ENCODE peak calls at places on chromosomes 2 and 18, in six cellular contexts. C, L, I, Q, S and F are unnamed samples.

GRCh38 chr18:46264255-46264654 is 160.1 kb downstream of the HAUS1 start:
- DNase-seq in I (no peak), C (no peak), Q (no peak), S (no peak), L (no peak), F (no peak)

GRCh38 chr2:151552287-151552686 is 142.6 kb downstream of the RIF1 start:
- DNase-seq in L (no peak), C (no peak), S (no peak), I (no peak), Q (no peak), F (no peak)

GRCh38 chr18:36066001-36066400 is 1.4 kb downstream of the RPRD1A start:
- DNase-seq in Q (peak; percentile 27), I (no peak), C (no peak), S (no peak), L (no peak), F (no peak)

GRCh38 chr18:24014986-24015896 is 687 bp downstream of the TTC39C start:
- DNase-seq in C (peak; percentile 54), S (peak; percentile 76), Q (no peak), I (peak; percentile 59), L (peak; percentile 49), F (peak; percentile 40)

GRCh38 chr2:18559531-18559930 is 922 bp downstream of the RDH14 start:
- DNase-seq in S (no peak), C (no peak), L (no peak), I (no peak), Q (peak; percentile 19), F (peak; percentile 6)

GRCh38 chr2:71617266-71617665 is 163.9 kb downstream of the DYSF start:
- DNase-seq in I (no peak), L (no peak), Q (no peak), C (no peak), S (no peak), F (no peak)

GRCh38 chr18:3261035-3261392 is 919 bp upstream of the MYL12B start:
- DNase-seq in C (no peak), Q (no peak), I (no peak), L (no peak), S (no peak), F (no peak)

GRCh38 chr2:237546876-237547395 is 19.4 kb upstream of the PRLH start:
- DNase-seq in C (no peak), L (no peak), Q (no peak), I (no peak), S (no peak), F (no peak)

GRCh38 chr2:74554821-74555531 is 456 bp downstream of the DOK1 start:
- DNase-seq in Q (peak; percentile 69), C (peak; percentile 64), S (peak; percentile 75), L (peak; percentile 55), I (peak; percentile 52), F (no peak)

GRCh38 chr2:67463810-67464209 is 66.7 kb downstream of the ETAA1 start:
- DNase-seq in C (no peak), L (no peak), I (no peak), Q (peak; percentile 2), S (no peak), F (no peak)

GRCh38 chr2:149375801-149376349 is 45.5 kb downstream of the LYPD6 start:
- DNase-seq in S (no peak), I (no peak), L (no peak), Q (no peak), C (no peak), F (no peak)

GRCh38 chr2:36486546-36487044 is 111.4 kb downstream of the FEZ2 start:
- DNase-seq in Q (no peak), C (no peak), I (no peak), L (no peak), S (no peak), F (no peak)

GRCh38 chr2:222499226-222499625 is 74.9 kb downstream of the SGPP2 start:
- DNase-seq in I (no peak), C (no peak), S (no peak), L (no peak), Q (no peak), F (no peak)

GRCh38 chr2:232876071-232876977 is 6.3 kb downstream of the SNORC start:
- DNase-seq in S (no peak), L (no peak), I (no peak), C (peak; percentile 59), Q (no peak), F (peak; percentile 39)

GRCh38 chr2:50492452-50492851 is 539.5 kb downstream of the NRXN1 start:
- DNase-seq in Q (peak; percentile 58), C (peak; percentile 14), L (no peak), S (peak; percentile 76), I (no peak), F (peak; percentile 17)

GRCh38 chr2:176063958-176064357 is 19.8 kb downstream of the EVX2 start:
- DNase-seq in L (no peak), C (no peak), S (no peak), I (no peak), Q (no peak), F (no peak)

GRCh38 chr18:42328931-42329330 is 373.9 kb downstream of the PIK3C3 start:
- DNase-seq in L (no peak), Q (no peak), C (no peak), S (no peak), I (no peak), F (no peak)

GRCh38 chr2:239819974-239820555 is 205.1 kb downstream of the NDUFA10 start:
- DNase-seq in L (no peak), C (no peak), Q (no peak), I (no peak), S (peak; percentile 23), F (no peak)

GRCh38 chr2:240507778-240508251 is 50.0 kb downstream of the ANKMY1 start:
- DNase-seq in C (no peak), I (no peak), L (no peak), Q (no peak), S (no peak), F (peak; percentile 2)

GRCh38 chr2:35530615-35531135 is 824.9 kb upstream of the CRIM1 start:
- DNase-seq in Q (no peak), C (no peak), S (no peak), I (no peak), L (no peak), F (no peak)

GRCh38 chr2:85410584-85411404 is 628 bp upstream of the CAPG start:
- DNase-seq in Q (no peak), L (no peak), S (no peak), C (no peak), I (no peak), F (no peak)
- H3K4me3 ChIP-seq in Q (no peak overlapping the region), L (no peak overlapping the region), S (peak overlapping the region; percentile 79), C (peak overlapping the region; percentile 41), I (no peak overlapping the region), F (no peak overlapping the region)

GRCh38 chr2:157856157-157856455 is 20.0 kb downstream of the ACVR1 start:
- DNase-seq in L (no peak), I (no peak), S (no peak), Q (no peak), C (no peak), F (no peak)
- TF ChIP-seq CTCF in L (no peak), I (no peak), S (no peak), Q (no peak), C (no peak), F (no peak)

GRCh38 chr2:190350371-190350770 is 7.0 kb downstream of the INPP1 start:
- DNase-seq in C (no peak), Q (no peak), I (no peak), S (no peak), L (no peak), F (no peak)

GRCh38 chr2:190351955-190352354 is 8.6 kb downstream of the INPP1 start:
- DNase-seq in S (no peak), C (no peak), L (no peak), Q (peak; percentile 43), I (no peak), F (no peak)

GRCh38 chr2:190353537-190353899 is 10.1 kb downstream of the INPP1 start:
- DNase-seq in L (no peak), C (no peak), I (no peak), Q (no peak), S (no peak), F (no peak)

GRCh38 chr2:190354003-190354690 is 10.8 kb downstream of the INPP1 start:
- DNase-seq in C (no peak), S (no peak), Q (peak; percentile 76), I (no peak), L (no peak), F (no peak)

DNA sequence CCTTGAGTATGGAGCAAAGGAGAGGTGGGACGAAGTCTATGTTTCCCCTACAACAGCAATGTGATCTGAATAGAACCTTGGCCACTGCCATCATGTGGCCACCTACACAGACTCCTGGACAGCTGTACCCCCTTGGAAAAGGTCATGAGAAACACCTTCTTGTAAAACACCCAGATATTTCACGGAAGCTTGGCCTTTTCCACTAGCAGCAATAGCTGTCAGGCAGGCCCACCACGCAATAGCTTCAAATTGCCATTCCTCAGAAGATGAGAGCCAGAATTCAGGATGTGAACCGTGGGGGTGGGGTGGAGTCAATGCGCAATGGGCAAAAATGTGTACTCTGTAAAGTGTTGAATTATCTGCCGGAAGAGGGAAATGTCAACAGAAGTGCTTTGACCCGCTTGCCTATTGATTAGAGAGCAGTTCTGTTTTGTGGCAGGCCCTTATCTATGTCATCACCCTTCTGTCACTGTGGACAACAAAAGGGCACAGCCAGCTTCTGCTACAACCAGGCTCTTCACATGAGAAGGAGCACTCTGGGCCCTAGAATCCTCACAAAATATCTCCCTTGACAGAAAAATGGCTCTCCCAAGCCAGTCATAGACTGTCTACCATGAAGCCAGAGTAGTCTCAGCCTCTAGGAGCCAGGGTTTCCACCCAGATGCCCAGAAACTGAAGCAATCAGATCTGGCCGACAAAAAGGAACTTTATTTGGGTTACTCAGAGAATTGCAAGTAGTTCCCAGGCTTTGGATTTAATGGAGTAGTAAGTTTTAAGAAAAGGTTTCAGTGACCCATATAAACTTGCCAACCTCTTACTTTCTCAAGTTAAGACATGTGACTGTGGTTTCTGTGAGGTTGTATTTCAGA is 9.5 kb downstream of the INPP1 start:
- DNase-seq in L (no peak), S (no peak), C (no peak), I (peak; percentile 23), Q (peak; percentile 77), F (no peak)
- TF ChIP-seq POLR2A in L (no peak), S (no peak), C (no peak), I (no peak), Q (no peak), F (no peak)

GRCh38 chr18:13610517-13610916 is 115.8 kb downstream of the FAM210A start:
- DNase-seq in L (no peak), I (no peak), S (no peak), Q (no peak), C (no peak), F (no peak)

GRCh38 chr18:13612111-13612997 is 114.0 kb downstream of the FAM210A start:
- DNase-seq in I (no peak), Q (no peak), L (no peak), S (peak; percentile 61), C (peak; percentile 69), F (no peak)

GRCh38 chr18:13611616-13612110 is 114.7 kb downstream of the FAM210A start:
- DNase-seq in Q (no peak), S (peak; percentile 39), I (peak; percentile 50), L (no peak), C (no peak), F (no peak)

GRCh38 chr18:13613099-13613498 is 113.3 kb downstream of the FAM210A start:
- DNase-seq in I (no peak), L (no peak), Q (no peak), S (no peak), C (no peak), F (no peak)

DNA sequence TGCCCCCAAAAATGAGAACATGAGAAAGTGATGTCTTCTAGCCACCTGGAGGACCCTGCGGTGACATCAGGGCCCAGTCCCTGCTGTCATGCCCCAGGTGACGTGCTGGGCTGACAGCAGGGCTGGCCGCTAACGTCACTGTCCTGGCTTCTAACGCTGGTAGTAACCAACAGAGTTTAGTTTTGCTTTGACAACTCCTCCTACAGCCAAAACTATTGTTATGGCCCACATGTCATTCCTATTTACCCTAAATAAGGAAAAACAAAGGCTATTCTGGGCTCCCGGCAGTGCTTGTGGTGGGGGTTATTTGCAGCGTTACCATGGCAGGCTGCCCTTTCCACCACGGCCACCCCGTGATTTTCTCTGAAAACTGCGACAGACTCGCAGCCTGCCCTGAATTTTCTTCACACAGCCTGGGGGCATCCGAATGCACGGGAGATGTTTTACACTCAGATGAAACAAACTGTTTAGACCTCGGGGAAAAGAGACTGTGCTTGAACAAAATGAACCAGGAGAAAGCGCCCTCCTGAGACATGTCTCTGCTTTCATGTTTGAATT is 115.2 kb downstream of the FAM210A start:
- DNase-seq in I (peak; percentile 52), S (no peak), C (peak; percentile 45), L (no peak), Q (no peak), F (no peak)
- H3K4me3 ChIP-seq in I (peak overlapping the region; percentile 31), S (peak overlapping the region; percentile 55), C (peak overlapping the region; percentile 39), L (peak overlapping the region; percentile 36), Q (no peak overlapping the region), F (peak overlapping the region; percentile 22)